ENCODE peak calls at places on chromosome 4, in seven cellular contexts. W is mesenchymal stem cell, N is IMR-90, F is H9, T is neuronal stem cell, V is mesendoderm, U is H1. Q is an unnamed sample.

GRCh38 chr4:71209161-71209560 is 129.7 kb upstream of the SLC4A4 start:
- DNase-seq in W (peak; percentile 65), N (peak; percentile 82), F (no peak), T (no peak), V (peak; percentile 15), U (no peak), Q (peak; percentile 25)

GRCh38 chr4:184588893-184589292 is 60.4 kb downstream of the CASP3 start:
- DNase-seq in W (no peak), N (no peak), F (no peak), T (no peak), V (no peak), U (no peak), Q (no peak)

GRCh38 chr4:127586922-127587571 is 45.7 kb upstream of the INTU start:
- DNase-seq in W (peak; percentile 49), N (peak; percentile 39), F (peak; percentile 74), T (no peak), V (peak; percentile 92), U (no peak), Q (peak; percentile 64)

GRCh38 chr4:151584101-151584500 is 175.1 kb downstream of the FHIP1A start:
- DNase-seq in W (no peak), N (no peak), F (no peak), T (no peak), V (no peak), U (no peak), Q (no peak)

GRCh38 chr4:132614682-132615081 is 534.4 kb upstream of the PCDH10 start:
- DNase-seq in W (peak; percentile 5), N (peak; percentile 5), F (no peak), T (no peak), V (no peak), U (no peak), Q (peak; percentile 9)

GRCh38 chr4:48944659-48945290 is 38.2 kb upstream of the OCIAD2 start:
- DNase-seq in W (no peak), N (no peak), F (peak; percentile 71), T (no peak), V (peak; percentile 61), U (peak; percentile 75), Q (peak; percentile 50)

GRCh38 chr4:138898282-138898681 is 117.3 kb upstream of the NOCT start:
- DNase-seq in W (peak; percentile 78), N (peak; percentile 58), F (no peak), T (no peak), V (peak; percentile 39), U (no peak), Q (peak; percentile 40)

GRCh38 chr4:30630431-30630830 is 89.7 kb upstream of the PCDH7 start:
- DNase-seq in W (no peak), N (no peak), F (no peak), T (no peak), V (no peak), U (no peak), Q (no peak)

GRCh38 chr4:138555584-138555983 is 313.4 kb upstream of the SLC7A11 start:
- DNase-seq in W (no peak), N (no peak), F (peak; percentile 52), T (no peak), V (peak; percentile 61), U (no peak), Q (no peak)

GRCh38 chr4:114780205-114780604 is 181.6 kb downstream of the UGT8 start:
- DNase-seq in W (peak; percentile 44), N (peak; percentile 7), F (peak; percentile 39), T (peak; percentile 29), V (peak; percentile 79), U (no peak), Q (no peak)

GRCh38 chr4:147924604-147925412 is 192.9 kb downstream of the ARHGAP10 start:
- DNase-seq in W (peak; percentile 24), N (peak; percentile 40), F (peak; percentile 58), T (peak; percentile 36), V (peak; percentile 75), U (peak; percentile 53), Q (no peak)

GRCh38 chr4:30724217-30724616 is 4.0 kb downstream of the PCDH7 start:
- DNase-seq in W (no peak), N (no peak), F (no peak), T (no peak), V (peak; percentile 7), U (no peak), Q (no peak)

GRCh38 chr4:148776944-148777343 is 334.7 kb upstream of the NR3C2 start:
- DNase-seq in W (no peak), N (peak; percentile 81), F (no peak), T (no peak), V (peak; percentile 56), U (no peak), Q (peak; percentile 41)

GRCh38 chr4:186798951-186799659 is 75.4 kb upstream of the FAT1 start:
- DNase-seq in W (peak; percentile 8), N (no peak), F (no peak), T (no peak), V (no peak), U (no peak), Q (no peak)

GRCh38 chr4:25814323-25814722 is 48.5 kb downstream of the SEL1L3 start:
- DNase-seq in W (no peak), N (peak; percentile 63), F (no peak), T (no peak), V (no peak), U (no peak), Q (peak; percentile 89)

DNA sequence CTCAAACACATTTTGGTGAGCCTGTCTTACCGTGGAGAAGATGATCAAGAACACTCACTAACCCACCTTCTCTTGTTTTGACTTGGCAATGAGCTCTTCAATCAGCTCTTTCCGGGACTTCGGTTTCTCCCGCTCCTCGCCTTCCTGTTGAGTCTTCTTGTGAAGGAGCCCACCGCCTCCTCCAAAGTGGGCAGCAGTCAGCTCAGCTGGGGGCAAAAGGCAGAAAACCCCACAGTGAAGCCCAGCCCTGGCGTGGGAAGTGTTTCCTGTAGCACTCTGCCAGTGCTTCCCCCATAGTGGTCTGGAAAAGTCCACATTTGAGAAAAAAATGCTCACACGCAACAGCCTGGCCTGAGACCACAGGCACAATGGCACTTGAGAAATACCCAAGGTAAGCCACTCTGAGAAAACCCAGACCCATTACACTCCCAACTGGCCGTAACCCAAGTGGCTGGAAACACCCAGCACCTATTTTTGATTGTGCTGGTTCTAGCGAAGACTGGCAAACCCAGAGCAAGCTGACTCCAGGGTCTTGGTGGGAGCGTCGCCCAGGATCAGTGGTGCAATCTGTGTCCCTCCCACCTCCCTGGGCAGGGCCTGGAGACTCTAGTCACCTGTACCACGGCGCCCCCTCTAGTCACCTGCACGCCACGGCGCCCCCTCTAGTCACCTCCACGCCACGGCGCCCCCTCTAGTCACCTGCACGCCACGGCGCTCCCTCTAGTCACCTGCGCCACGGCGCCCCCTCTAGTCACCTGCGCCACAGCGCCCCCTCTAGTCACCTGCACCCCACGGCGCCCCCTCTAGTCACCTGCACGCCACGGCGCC is 8.6 kb downstream of the NOP14 start:
- DNase-seq in W (no peak), N (no peak), F (peak; percentile 68), T (no peak), V (peak; percentile 76), U (peak; percentile 78), Q (no peak)
- H3K4ac ChIP-seq in W (no peak overlapping the region), N (no peak overlapping the region), F (no peak overlapping the region), T (no peak overlapping the region), V (no peak overlapping the region), U (no peak overlapping the region), Q (no peak overlapping the region)

GRCh38 chr4:77564231-77564630 is 41.4 kb upstream of the CXCL13 start:
- DNase-seq in W (no peak), N (no peak), F (no peak), T (no peak), V (no peak), U (no peak), Q (no peak)
- H3K4ac ChIP-seq in W (no peak overlapping the region), N (no peak overlapping the region), F (no peak overlapping the region), T (no peak overlapping the region), V (no peak overlapping the region), U (no peak overlapping the region), Q (no peak overlapping the region)

GRCh38 chr4:120088507-120088906 is 21.9 kb upstream of the MAD2L1 start:
- DNase-seq in W (no peak), N (no peak), F (no peak), T (no peak), V (no peak), U (no peak), Q (no peak)
- H3K4ac ChIP-seq in W (no peak overlapping the region), N (no peak overlapping the region), F (no peak overlapping the region), T (no peak overlapping the region), V (no peak overlapping the region), U (no peak overlapping the region), Q (no peak overlapping the region)

GRCh38 chr4:82125863-82126297 is 247.9 kb downstream of the HNRNPD start:
- DNase-seq in W (no peak), N (no peak), F (no peak), T (no peak), V (no peak), U (no peak), Q (no peak)
- H3K4ac ChIP-seq in W (no peak overlapping the region), N (no peak overlapping the region), F (no peak overlapping the region), T (no peak overlapping the region), V (no peak overlapping the region), U (no peak overlapping the region), Q (no peak overlapping the region)

GRCh38 chr4:63105839-63106238 is 1303.4 kb downstream of the TECRL start:
- DNase-seq in W (no peak), N (no peak), F (peak; percentile 26), T (no peak), V (peak; percentile 62), U (no peak), Q (no peak)
- H3K4ac ChIP-seq in W (no peak overlapping the region), N (no peak overlapping the region), F (no peak overlapping the region), T (no peak overlapping the region), V (no peak overlapping the region), U (no peak overlapping the region), Q (no peak overlapping the region)

GRCh38 chr4:55446578-55446922 is 50.8 kb downstream of the TMEM165 start:
- DNase-seq in W (no peak), N (peak; percentile 47), F (no peak), T (no peak), V (no peak), U (no peak), Q (no peak)
- H3K4ac ChIP-seq in W (no peak overlapping the region), N (no peak overlapping the region), F (no peak overlapping the region), T (no peak overlapping the region), V (no peak overlapping the region), U (no peak overlapping the region), Q (no peak overlapping the region)

GRCh38 chr4:113759696-113760093 is 1.8 kb downstream of the CAMK2D start:
- DNase-seq in W (peak; percentile 30), N (peak; percentile 12), F (no peak), T (no peak), V (no peak), U (no peak), Q (no peak)

GRCh38 chr4:113760094-113760851 is 1.3 kb downstream of the CAMK2D start:
- DNase-seq in W (peak; percentile 72), N (peak; percentile 61), F (no peak), T (no peak), V (peak; percentile 54), U (no peak), Q (no peak)

GRCh38 chr4:113756005-113756410 is 5.5 kb downstream of the CAMK2D start:
- DNase-seq in W (peak; percentile 54), N (peak; percentile 70), F (no peak), T (no peak), V (peak; percentile 57), U (no peak), Q (no peak)

GRCh38 chr4:113758361-113758760 is 3.2 kb downstream of the CAMK2D start:
- DNase-seq in W (peak; percentile 26), N (peak; percentile 81), F (no peak), T (no peak), V (no peak), U (no peak), Q (no peak)

DNA sequence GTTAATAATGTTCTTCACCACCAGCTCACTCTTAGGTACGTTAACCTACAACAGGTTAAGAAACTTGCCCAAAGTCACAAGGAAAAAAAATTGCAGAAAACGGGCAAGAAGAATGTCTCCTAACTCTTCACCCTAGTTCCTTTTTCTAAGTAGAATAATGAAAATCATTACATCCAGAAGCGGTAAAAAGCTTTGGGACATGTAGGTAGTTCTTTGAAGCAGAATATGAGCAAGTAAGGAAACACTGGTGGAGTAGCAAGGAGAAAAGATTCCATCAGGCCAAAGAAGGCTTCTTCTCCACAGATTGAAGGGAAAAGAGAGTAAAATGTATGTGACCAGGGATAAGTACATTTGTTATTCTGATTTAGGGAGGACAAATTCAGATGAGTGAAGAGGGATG is 4.1 kb downstream of the CAMK2D start:
- DNase-seq in W (no peak), N (no peak), F (no peak), T (no peak), V (no peak), U (no peak), Q (no peak)
- H3K4ac ChIP-seq in W (no peak overlapping the region), N (peak overlapping the region; percentile 61), F (no peak overlapping the region), T (no peak overlapping the region), V (no peak overlapping the region), U (no peak overlapping the region), Q (no peak overlapping the region)